ENCODE peak calls at places on chromosomes 11 and 22, in six cellular contexts. S, D, F, T, G and C are unnamed samples.

GRCh38 chr11:9250139-9250582 is 15.0 kb downstream of the DENND5A start:
- DNase-seq in G (no peak), T (no peak), D (no peak), S (no peak), F (no peak), C (peak)

GRCh38 chr22:22705328-22706100 is 61.1 kb downstream of the GGTLC2 start:
- DNase-seq in G (no peak), T (no peak), S (no peak), D (no peak), F (no peak), C (no peak)

GRCh38 chr11:123054301-123055065 is 7.5 kb downstream of the HSPA8 start:
- DNase-seq in T (peak), D (peak), G (peak), F (peak), S (no peak), C (peak)

GRCh38 chr22:37270928-37271650 is 11.2 kb upstream of the CYTH4 start:
- DNase-seq in D (no peak), S (no peak), T (no peak), F (no peak), G (no peak), C (peak)

GRCh38 chr22:22122348-22123117 is 122.1 kb upstream of the VPREB1 start:
- DNase-seq in F (no peak), S (no peak), T (no peak), G (no peak), D (no peak), C (no peak)

GRCh38 chr11:1936781-1937615 is 10.1 kb upstream of the MRPL23 start:
- DNase-seq in D (no peak), T (no peak), G (no peak), S (peak), F (no peak), C (no peak)

GRCh38 chr11:12585861-12586260 is 88.4 kb upstream of the TEAD1 start:
- DNase-seq in S (no peak), T (no peak), F (no peak), D (no peak), G (no peak), C (no peak)

GRCh38 chr22:25353516-25354445 is 134.3 kb downstream of the CRYBB2 start:
- DNase-seq in G (no peak), S (peak), T (no peak), D (no peak), F (no peak), C (no peak)

GRCh38 chr11:120137611-120138521 is at the start of gene TRIM29:
- DNase-seq in T (no peak), G (peak), S (peak), F (no peak), D (no peak), C (no peak)

GRCh38 chr11:60951611-60951908 is 416 bp downstream of the SLC15A3 start:
- DNase-seq in T (peak), G (no peak), D (no peak), F (no peak), S (no peak), C (no peak)

GRCh38 chr11:60953781-60954180 is 1.8 kb upstream of the SLC15A3 start:
- DNase-seq in T (no peak), D (no peak), G (no peak), F (no peak), S (no peak), C (peak)

GRCh38 chr11:60950933-60951610 is 904 bp downstream of the SLC15A3 start:
- DNase-seq in G (no peak), S (peak), D (peak), T (peak), F (no peak), C (no peak)

GRCh38 chr11:60952742-60953170 is 780 bp upstream of the SLC15A3 start:
- DNase-seq in T (no peak), S (no peak), D (no peak), G (no peak), F (no peak), C (no peak)

GRCh38 chr11:60951909-60952741 is at the start of gene SLC15A3:
- DNase-seq in D (peak), G (no peak), T (peak), S (peak), F (no peak), C (peak)
- H3K4me3 ChIP-seq in D (peak), G (no peak), T (peak), S (peak), F (peak), C (peak)

GRCh38 chr11:35541621-35542375 is 16.4 kb upstream of the PAMR1 start:
- DNase-seq in S (peak), D (no peak), G (no peak), T (peak), F (no peak), C (no peak)
- H3K9ac ChIP-seq in S (no peak), D (no peak), G (no peak), T (peak), F (no peak), C (no peak)

GRCh38 chr11:110174645-110175310 is 81.6 kb downstream of the ZC3H12C start:
- DNase-seq in S (no peak), G (no peak), T (peak), D (no peak), F (no peak), C (no peak)
- H3K4me3 ChIP-seq in S (no peak), G (no peak), T (peak), D (no peak), F (peak), C (no peak)

DNA sequence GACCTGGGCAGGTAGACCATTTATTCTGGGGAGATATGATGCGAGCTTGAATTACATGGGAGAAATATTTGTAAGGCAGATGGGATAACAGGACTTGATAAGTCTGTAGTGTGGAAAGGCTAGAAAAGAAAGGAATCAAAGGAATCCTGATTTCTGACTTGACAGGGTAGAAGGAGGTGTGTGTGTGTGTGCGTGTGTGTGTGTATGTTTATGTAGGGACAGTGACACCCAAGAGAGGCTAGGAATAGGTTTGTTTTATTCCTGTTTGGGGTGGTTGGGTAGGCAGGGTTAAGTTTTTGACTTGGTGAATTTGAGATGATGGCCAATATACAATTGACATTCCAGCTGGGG is 390 bp upstream of the HTATIP2 start:
- DNase-seq in D (no peak), T (no peak), F (no peak), G (peak), S (no peak), C (no peak)
- H3K9ac ChIP-seq in D (peak), T (peak), F (no peak), G (peak), S (peak), C (no peak)

GRCh38 chr22:45604239-45604711 is 67.4 kb upstream of the ATXN10 start:
- DNase-seq in G (no peak), T (no peak), D (no peak), F (no peak), S (peak), C (no peak)

GRCh38 chr22:45603631-45604030 is 68.0 kb upstream of the ATXN10 start:
- DNase-seq in D (peak), S (peak), T (no peak), F (no peak), G (no peak), C (no peak)

GRCh38 chr22:45602004-45602733 is 69.5 kb upstream of the ATXN10 start:
- DNase-seq in S (peak), T (no peak), D (no peak), G (no peak), F (no peak), C (no peak)

GRCh38 chr22:45600791-45601730 is 70.6 kb upstream of the ATXN10 start:
- DNase-seq in T (peak), G (no peak), D (no peak), S (peak), F (no peak), C (no peak)

DNA sequence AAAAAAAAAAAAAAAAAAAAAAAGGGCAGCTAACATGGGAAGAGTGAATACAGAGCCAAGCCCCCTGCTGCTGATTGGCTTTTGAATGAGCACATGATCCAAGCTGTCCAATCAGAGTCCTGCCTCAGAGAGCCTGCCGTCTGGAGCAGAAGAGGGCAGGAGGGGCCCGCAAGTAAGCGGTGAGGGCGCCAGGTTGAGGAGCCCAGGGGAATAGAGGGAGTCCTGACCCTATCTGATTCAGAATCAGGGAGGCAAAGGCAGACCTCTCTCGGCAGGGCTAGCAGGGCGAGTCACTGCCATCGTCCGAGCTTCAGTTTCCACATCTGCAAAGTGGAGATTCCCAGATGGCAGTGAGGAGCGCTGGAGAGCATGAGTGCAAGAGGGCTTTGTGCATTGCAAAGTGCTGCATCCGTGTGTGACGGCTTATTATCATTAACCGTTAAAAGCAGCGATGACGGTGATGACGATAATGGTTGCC is 68.8 kb upstream of the ATXN10 start:
- DNase-seq in S (peak), T (peak), F (peak), D (peak), G (no peak), C (no peak)
- H3K4me3 ChIP-seq in S (no peak), T (peak), F (no peak), D (no peak), G (no peak), C (no peak)